ENCODE peak calls at places on chromosomes 11 and 22, in five cellular contexts. B is K562, S is spleen, P is fibroblast of lung, M is mucosa of descending colon. F is an unnamed sample.

GRCh38 chr22:44455151-44455962 is 42.7 kb downstream of the RTL6 start:
- DNase-seq in B (no peak), S (peak; percentile 82), P (no peak), M (no peak), F (no peak)

GRCh38 chr22:44587004-44587793 is 89.2 kb upstream of the RTL6 start:
- DNase-seq in B (no peak), S (peak; percentile 51), P (peak; percentile 48), M (no peak), F (no peak)

GRCh38 chr11:17519031-17519430 is 25.2 kb downstream of the USH1C start:
- DNase-seq in B (no peak), S (no peak), P (no peak), M (no peak), F (no peak)

GRCh38 chr22:20243545-20244249 is 24.4 kb downstream of the RTN4R start:
- DNase-seq in B (peak; percentile 73), S (peak; percentile 88), P (peak; percentile 85), M (peak; percentile 58), F (no peak)

GRCh38 chr22:46138058-46138797 is 12.1 kb upstream of the PPARA start:
- DNase-seq in B (no peak), S (peak; percentile 53), P (no peak), M (peak; percentile 14), F (no peak)

GRCh38 chr22:26851125-26851524 is 193.7 kb downstream of the MIAT start:
- DNase-seq in B (no peak), S (no peak), P (no peak), M (no peak), F (no peak)

GRCh38 chr11:78282821-78283220 is 94.1 kb downstream of the USP35 start:
- DNase-seq in B (no peak), S (no peak), P (no peak), M (no peak), F (no peak)

GRCh38 chr11:10409207-10409661 is 45.8 kb upstream of the AMPD3 start:
- DNase-seq in B (no peak), S (no peak), P (no peak), M (no peak), F (no peak)

GRCh38 chr11:112962854-112963367 is 1.7 kb downstream of the NCAM1 start:
- DNase-seq in B (no peak), S (peak; percentile 78), P (peak; percentile 34), M (peak; percentile 59), F (no peak)

GRCh38 chr11:13012037-13012693 is 3.0 kb downstream of the RASSF10 start:
- DNase-seq in B (no peak), S (no peak), P (peak; percentile 13), M (no peak), F (no peak)

GRCh38 chr22:42080287-42080686 is 787 bp downstream of the SMDT1 start:
- DNase-seq in B (peak; percentile 35), S (peak; percentile 82), P (peak; percentile 51), M (no peak), F (no peak)

GRCh38 chr11:57900315-57900714 is 123.4 kb upstream of the OR9Q1 start:
- DNase-seq in B (no peak), S (no peak), P (no peak), M (no peak), F (no peak)

GRCh38 chr11:69000831-69001245 is 12.2 kb downstream of the MRGPRF start:
- DNase-seq in B (no peak), S (peak; percentile 36), P (peak; percentile 84), M (peak; percentile 28), F (peak; percentile 92)

GRCh38 chr11:16613401-16614381 is 124.8 kb upstream of the C11orf58 start:
- DNase-seq in B (peak; percentile 90), S (peak; percentile 90), P (peak; percentile 76), M (peak; percentile 90), F (peak; percentile 88)

GRCh38 chr11:94776351-94777321 is 8.5 kb downstream of the AMOTL1 start:
- DNase-seq in B (peak; percentile 70), S (no peak), P (peak; percentile 82), M (no peak), F (no peak)

GRCh38 chr22:30423296-30423958 is 2.1 kb upstream of the MTFP1 start:
- DNase-seq in B (no peak), S (peak; percentile 93), P (no peak), M (peak; percentile 85), F (peak; percentile 29)

GRCh38 chr11:1298695-1299492 is 10.5 kb downstream of the TOLLIP start:
- DNase-seq in B (peak; percentile 11), S (peak; percentile 90), P (peak; percentile 46), M (peak; percentile 84), F (no peak)

GRCh38 chr11:100731471-100731870 is 44.4 kb downstream of the ARHGAP42 start:
- DNase-seq in B (no peak), S (no peak), P (no peak), M (no peak), F (no peak)

GRCh38 chr11:20125927-20126326 is 34.3 kb downstream of the DBX1 start:
- DNase-seq in B (no peak), S (no peak), P (peak; percentile 88), M (no peak), F (no peak)

GRCh38 chr11:94638902-94639373 is 71.8 kb downstream of the PIWIL4 start:
- DNase-seq in B (no peak), S (no peak), P (no peak), M (no peak), F (no peak)

GRCh38 chr11:16110862-16111261 is 245.5 kb downstream of the SOX6 start:
- DNase-seq in B (no peak), S (no peak), P (no peak), M (no peak), F (no peak)

GRCh38 chr11:94147433-94147845 is 18.8 kb downstream of the PANX1 start:
- DNase-seq in B (no peak), S (no peak), P (peak; percentile 24), M (no peak), F (no peak)

GRCh38 chr22:43847376-43848289 is 14.7 kb downstream of the SULT4A1 start:
- DNase-seq in B (no peak), S (peak; percentile 55), P (no peak), M (no peak), F (peak; percentile 42)

GRCh38 chr22:47808236-47808845 is 1045.9 kb downstream of the TBC1D22A start:
- DNase-seq in B (no peak), S (no peak), P (no peak), M (no peak), F (no peak)

GRCh38 chr11:75663808-75664207 is 5.0 kb downstream of the MAP6 start:
- DNase-seq in B (no peak), S (no peak), P (no peak), M (no peak), F (no peak)

GRCh38 chr22:45170001-45170466 is 6.3 kb downstream of the NUP50 start:
- DNase-seq in B (peak; percentile 78), S (no peak), P (peak; percentile 46), M (no peak), F (no peak)

GRCh38 chr11:120547871-120548681 is 36.5 kb downstream of the GRIK4 start:
- DNase-seq in B (no peak), S (peak; percentile 85), P (peak; percentile 97), M (peak; percentile 73), F (peak; percentile 85)

GRCh38 chr22:25403752-25404471 is 160.6 kb upstream of the GRK3 start:
- DNase-seq in B (peak; percentile 56), S (no peak), P (peak; percentile 32), M (peak; percentile 57), F (no peak)

GRCh38 chr22:17436382-17436951 is 67.2 kb downstream of the CECR2 start:
- DNase-seq in B (no peak), S (no peak), P (peak; percentile 20), M (no peak), F (no peak)
- TF ChIP-seq CTCF in B (no peak), S (no peak), P (no peak), M (no peak), F (no peak)

DNA sequence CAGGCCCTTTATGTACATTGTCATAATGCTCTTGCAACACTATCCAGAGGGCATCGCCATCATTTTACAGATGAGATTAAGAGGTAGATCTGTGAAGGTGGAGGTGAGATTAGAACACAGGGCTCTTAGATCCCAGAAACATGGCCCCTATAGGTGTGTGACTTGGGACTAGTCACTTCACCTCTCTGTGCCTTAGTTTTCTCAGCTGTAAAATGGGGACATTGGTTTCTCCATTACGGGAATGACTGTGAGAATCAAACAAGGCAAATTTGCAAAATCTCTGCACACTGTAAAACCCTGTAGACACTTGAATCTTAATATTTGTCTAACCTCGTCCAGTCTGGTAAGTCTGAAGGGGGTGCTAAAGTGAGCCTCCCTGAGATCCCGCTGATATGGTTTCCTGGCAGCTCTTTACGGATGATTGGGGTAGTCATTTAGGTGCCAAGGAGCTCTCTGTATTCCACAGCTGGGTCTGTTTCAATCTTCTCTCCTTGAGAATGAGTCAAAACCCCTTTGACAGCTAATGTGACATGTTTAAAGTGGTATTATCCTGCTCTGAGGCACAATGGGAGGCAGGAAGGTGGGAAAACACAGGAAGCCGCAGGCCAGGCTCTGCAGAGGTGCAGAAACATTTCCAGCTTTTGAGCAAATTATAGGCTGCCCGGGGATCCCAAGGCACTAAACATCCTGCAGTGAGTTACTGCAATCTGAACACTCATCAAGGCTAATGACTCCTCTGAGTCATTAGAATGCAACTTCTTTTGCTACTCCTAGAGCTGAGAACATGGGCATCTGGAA is 140.8 kb downstream of the CCDC81 start:
- DNase-seq in B (no peak), S (no peak), P (peak; percentile 93), M (no peak), F (no peak)
- TF ChIP-seq CTCF in B (no peak), S (no peak), P (no peak), M (no peak), F (no peak)

GRCh38 chr11:47251751-47252150 is 3.1 kb upstream of the ACP2 start:
- DNase-seq in B (no peak), S (no peak), P (no peak), M (no peak), F (no peak)

GRCh38 chr11:47248304-47248663 is 330 bp downstream of the ACP2 start:
- DNase-seq in B (no peak), S (no peak), P (peak; percentile 50), M (no peak), F (no peak)

GRCh38 chr11:47247502-47247901 is 1.1 kb downstream of the ACP2 start:
- DNase-seq in B (no peak), S (no peak), P (no peak), M (no peak), F (no peak)

GRCh38 chr11:47249378-47249715 is 733 bp upstream of the ACP2 start:
- DNase-seq in B (no peak), S (no peak), P (no peak), M (no peak), F (no peak)

DNA sequence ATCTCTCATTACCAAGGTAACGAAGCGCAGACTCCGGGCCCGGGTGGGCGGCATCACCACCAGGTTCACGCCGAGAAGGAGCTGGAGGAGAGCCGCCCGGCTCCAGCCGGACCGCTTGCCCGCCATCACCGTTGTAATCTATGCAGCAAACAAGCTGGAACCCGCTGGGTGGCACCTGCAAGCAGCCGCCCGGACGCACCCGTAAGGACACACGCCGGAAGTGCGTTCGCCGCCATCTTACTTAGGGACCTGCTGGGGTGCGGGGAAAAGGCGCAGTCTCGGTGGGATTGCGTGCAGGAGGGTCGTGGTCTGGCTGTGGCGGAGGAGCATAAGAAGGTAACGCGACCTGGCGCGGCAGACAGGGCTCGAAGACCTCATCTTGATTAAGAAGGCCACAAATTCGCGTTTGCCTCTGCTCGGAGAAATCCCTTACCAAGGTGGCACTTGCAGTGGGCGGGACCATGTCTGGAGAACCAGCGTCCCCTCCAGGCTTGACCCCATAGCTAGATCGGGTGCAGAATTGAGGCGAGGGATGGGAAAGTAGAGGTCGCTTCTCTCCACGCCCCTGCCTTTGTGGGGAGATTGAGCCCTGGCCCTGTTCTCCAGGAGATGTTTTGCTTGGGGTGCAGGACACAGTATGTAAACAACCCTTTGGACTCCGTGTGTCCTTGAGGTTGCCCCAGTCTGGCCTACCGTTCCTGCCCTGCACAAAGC is at the start of gene ACP2:
- DNase-seq in B (peak; percentile 94), S (peak; percentile 97), P (peak; percentile 87), M (peak; percentile 91), F (peak; percentile 62)
- TF ChIP-seq CTCF in B (peak; percentile 53), S (peak; percentile 42), P (peak; percentile 12), M (no peak), F (peak; percentile 26)

GRCh38 chr11:107732327-107733051 is 20.6 kb upstream of the SLN start:
- DNase-seq in B (no peak), S (no peak), P (no peak), M (no peak), F (no peak)
- TF ChIP-seq CTCF in B (no peak), S (no peak), P (no peak), M (no peak), F (no peak)

F was measured in ascending aorta.